ENCODE peak calls at places on chromosomes 5 and 9, in seven cellular contexts. One of them, this sample, is unnamed.

GRCh38 chr5:143874312-143874711 is 62.4 kb downstream of the HMHB1 start:
- DNase-seq in foreskin fibroblast: peak; percentile 62
- DNase-seq in fibroblast of the aortic adventitia: no peak
- DNase-seq in astrocyte: peak; percentile 55
- DNase-seq in H9: no peak
- DNase-seq in HFFc6: peak; percentile 48
- DNase-seq in breast epithelium: no peak
- DNase-seq in this sample: no peak

GRCh38 chr5:92548351-92548750 is 1032.7 kb downstream of the NR2F1-AS1 start:
- DNase-seq in foreskin fibroblast: peak; percentile 45
- DNase-seq in fibroblast of the aortic adventitia: peak; percentile 90
- DNase-seq in astrocyte: peak; percentile 88
- DNase-seq in H9: no peak
- DNase-seq in HFFc6: no peak
- DNase-seq in breast epithelium: no peak
- DNase-seq in this sample: no peak

GRCh38 chr9:3880851-3881250 is 355.1 kb upstream of the RFX3 start:
- DNase-seq in foreskin fibroblast: peak; percentile 74
- DNase-seq in fibroblast of the aortic adventitia: peak; percentile 93
- DNase-seq in astrocyte: peak; percentile 99
- DNase-seq in H9: no peak
- DNase-seq in HFFc6: peak; percentile 65
- DNase-seq in breast epithelium: no peak
- DNase-seq in this sample: no peak

GRCh38 chr5:149581192-149581861 is at the start of gene ARHGEF37:
- DNase-seq in foreskin fibroblast: no peak
- DNase-seq in fibroblast of the aortic adventitia: peak; percentile 64
- DNase-seq in astrocyte: no peak
- DNase-seq in H9: peak; percentile 55
- DNase-seq in HFFc6: peak; percentile 23
- DNase-seq in breast epithelium: peak; percentile 94
- DNase-seq in this sample: peak; percentile 34

GRCh38 chr9:34197756-34198711 is 19.2 kb downstream of the UBAP1 start:
- DNase-seq in foreskin fibroblast: no peak
- DNase-seq in fibroblast of the aortic adventitia: no peak
- DNase-seq in astrocyte: no peak
- DNase-seq in H9: peak; percentile 90
- DNase-seq in HFFc6: no peak
- DNase-seq in breast epithelium: no peak
- DNase-seq in this sample: no peak

GRCh38 chr9:96302021-96302420 is at the start of gene HSD17B3:
- DNase-seq in foreskin fibroblast: no peak
- DNase-seq in fibroblast of the aortic adventitia: no peak
- DNase-seq in astrocyte: peak; percentile 11
- DNase-seq in H9: no peak
- DNase-seq in HFFc6: no peak
- DNase-seq in breast epithelium: no peak
- DNase-seq in this sample: no peak

GRCh38 chr9:132562313-132562588 is 20.2 kb upstream of the BARHL1 start:
- DNase-seq in foreskin fibroblast: no peak
- DNase-seq in fibroblast of the aortic adventitia: no peak
- DNase-seq in astrocyte: no peak
- DNase-seq in H9: no peak
- DNase-seq in HFFc6: no peak
- DNase-seq in breast epithelium: no peak
- DNase-seq in this sample: no peak

GRCh38 chr9:5851445-5851844 is 18.5 kb upstream of the ERMP1 start:
- DNase-seq in foreskin fibroblast: peak; percentile 76
- DNase-seq in fibroblast of the aortic adventitia: peak; percentile 63
- DNase-seq in astrocyte: peak; percentile 45
- DNase-seq in H9: no peak
- DNase-seq in HFFc6: peak; percentile 43
- DNase-seq in breast epithelium: no peak
- DNase-seq in this sample: no peak

GRCh38 chr5:157108961-157109360 is at the start of gene HAVCR2:
- DNase-seq in foreskin fibroblast: no peak
- DNase-seq in fibroblast of the aortic adventitia: no peak
- DNase-seq in astrocyte: no peak
- DNase-seq in H9: no peak
- DNase-seq in HFFc6: no peak
- DNase-seq in breast epithelium: no peak
- DNase-seq in this sample: no peak

GRCh38 chr5:67490543-67491321 is 294.1 kb upstream of the CD180 start:
- DNase-seq in foreskin fibroblast: no peak
- DNase-seq in fibroblast of the aortic adventitia: peak; percentile 2
- DNase-seq in astrocyte: peak; percentile 22
- DNase-seq in H9: no peak
- DNase-seq in HFFc6: no peak
- DNase-seq in breast epithelium: no peak
- DNase-seq in this sample: no peak

GRCh38 chr9:109401990-109402318 is 81.1 kb upstream of the EPB41L4B start:
- DNase-seq in foreskin fibroblast: no peak
- DNase-seq in fibroblast of the aortic adventitia: no peak
- DNase-seq in astrocyte: no peak
- DNase-seq in H9: no peak
- DNase-seq in HFFc6: no peak
- DNase-seq in breast epithelium: no peak
- DNase-seq in this sample: no peak

GRCh38 chr5:170154744-170155143 is 49.0 kb downstream of the FOXI1 start:
- DNase-seq in foreskin fibroblast: no peak
- DNase-seq in fibroblast of the aortic adventitia: no peak
- DNase-seq in astrocyte: no peak
- DNase-seq in H9: no peak
- DNase-seq in HFFc6: no peak
- DNase-seq in breast epithelium: no peak
- DNase-seq in this sample: no peak

GRCh38 chr5:115932991-115933390 is 29.3 kb upstream of the LVRN start:
- DNase-seq in foreskin fibroblast: no peak
- DNase-seq in fibroblast of the aortic adventitia: no peak
- DNase-seq in astrocyte: peak; percentile 14
- DNase-seq in H9: no peak
- DNase-seq in HFFc6: no peak
- DNase-seq in breast epithelium: no peak
- DNase-seq in this sample: no peak

GRCh38 chr9:16344343-16344742 is 526.1 kb downstream of the BNC2 start:
- DNase-seq in foreskin fibroblast: peak; percentile 54
- DNase-seq in fibroblast of the aortic adventitia: peak; percentile 96
- DNase-seq in astrocyte: peak; percentile 99
- DNase-seq in H9: no peak
- DNase-seq in HFFc6: peak; percentile 61
- DNase-seq in breast epithelium: no peak
- DNase-seq in this sample: no peak

GRCh38 chr5:143008809-143009521 is 238.8 kb downstream of the ARHGAP26 start:
- DNase-seq in foreskin fibroblast: peak; percentile 88
- DNase-seq in fibroblast of the aortic adventitia: peak; percentile 90
- DNase-seq in astrocyte: peak; percentile 99
- DNase-seq in H9: no peak
- DNase-seq in HFFc6: peak; percentile 97
- DNase-seq in breast epithelium: no peak
- DNase-seq in this sample: no peak

GRCh38 chr5:56481147-56481997 is 248.2 kb upstream of the ANKRD55 start:
- DNase-seq in foreskin fibroblast: no peak
- DNase-seq in fibroblast of the aortic adventitia: peak; percentile 30
- DNase-seq in astrocyte: no peak
- DNase-seq in H9: peak; percentile 55
- DNase-seq in HFFc6: no peak
- DNase-seq in breast epithelium: no peak
- DNase-seq in this sample: peak; percentile 41

GRCh38 chr5:14557840-14558239 is 23.8 kb upstream of the OTULINL start:
- DNase-seq in foreskin fibroblast: no peak
- DNase-seq in fibroblast of the aortic adventitia: no peak
- DNase-seq in astrocyte: no peak
- DNase-seq in H9: no peak
- DNase-seq in HFFc6: no peak
- DNase-seq in breast epithelium: no peak
- DNase-seq in this sample: no peak

GRCh38 chr9:127886401-127886972 is 9.0 kb upstream of the AK1 start:
- DNase-seq in foreskin fibroblast: no peak
- DNase-seq in fibroblast of the aortic adventitia: no peak
- DNase-seq in astrocyte: no peak
- DNase-seq in H9: no peak
- DNase-seq in HFFc6: no peak
- DNase-seq in breast epithelium: no peak
- DNase-seq in this sample: no peak

DNA sequence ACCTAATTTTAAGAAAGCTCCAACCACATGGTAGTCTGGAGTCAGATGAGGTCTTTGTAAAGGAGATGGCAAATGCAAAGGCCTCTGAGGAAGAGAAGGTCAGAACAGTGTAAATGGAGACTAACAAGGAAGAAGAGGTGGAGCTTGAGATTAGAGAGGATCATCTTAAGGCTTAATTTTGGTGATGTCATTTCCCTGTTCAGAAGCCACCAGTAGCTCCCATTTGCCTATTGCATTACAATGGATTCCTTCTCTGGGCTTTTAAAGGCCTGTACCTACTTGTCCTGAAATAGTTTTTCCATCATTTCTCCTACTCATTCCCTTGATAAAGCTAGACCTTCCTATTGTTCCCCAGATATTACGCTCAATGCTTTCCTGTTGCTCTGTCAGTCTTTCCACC is 16.1 kb downstream of the PCSK5 start:
- DNase-seq in foreskin fibroblast: no peak
- DNase-seq in fibroblast of the aortic adventitia: no peak
- DNase-seq in astrocyte: no peak
- DNase-seq in H9: no peak
- DNase-seq in HFFc6: no peak
- DNase-seq in breast epithelium: no peak
- DNase-seq in this sample: no peak
- TF ChIP-seq CTCF in foreskin fibroblast: no peak
- TF ChIP-seq CTCF in fibroblast of the aortic adventitia: no peak
- TF ChIP-seq CTCF in astrocyte: no peak
- TF ChIP-seq CTCF in H9: no peak
- TF ChIP-seq CTCF in HFFc6: no peak
- TF ChIP-seq CTCF in breast epithelium: no peak
- TF ChIP-seq CTCF in this sample: no peak

GRCh38 chr9:129874261-129875101 is 39.2 kb downstream of the USP20 start:
- DNase-seq in foreskin fibroblast: no peak
- DNase-seq in fibroblast of the aortic adventitia: no peak
- DNase-seq in astrocyte: no peak
- DNase-seq in H9: no peak
- DNase-seq in HFFc6: no peak
- DNase-seq in breast epithelium: no peak
- DNase-seq in this sample: no peak

GRCh38 chr9:129873563-129873962 is 38.3 kb downstream of the USP20 start:
- DNase-seq in foreskin fibroblast: no peak
- DNase-seq in fibroblast of the aortic adventitia: no peak
- DNase-seq in astrocyte: no peak
- DNase-seq in H9: peak; percentile 29
- DNase-seq in HFFc6: no peak
- DNase-seq in breast epithelium: no peak
- DNase-seq in this sample: no peak

GRCh38 chr9:129876815-129877214 is 41.6 kb downstream of the USP20 start:
- DNase-seq in foreskin fibroblast: no peak
- DNase-seq in fibroblast of the aortic adventitia: no peak
- DNase-seq in astrocyte: no peak
- DNase-seq in H9: no peak
- DNase-seq in HFFc6: no peak
- DNase-seq in breast epithelium: no peak
- DNase-seq in this sample: no peak

GRCh38 chr9:129875687-129876395 is 40.6 kb downstream of the USP20 start:
- DNase-seq in foreskin fibroblast: peak; percentile 32
- DNase-seq in fibroblast of the aortic adventitia: no peak
- DNase-seq in astrocyte: no peak
- DNase-seq in H9: peak; percentile 20
- DNase-seq in HFFc6: no peak
- DNase-seq in breast epithelium: no peak
- DNase-seq in this sample: no peak

GRCh38 chr9:129875181-129875611 is 39.9 kb downstream of the USP20 start:
- DNase-seq in foreskin fibroblast: no peak
- DNase-seq in fibroblast of the aortic adventitia: no peak
- DNase-seq in astrocyte: no peak
- DNase-seq in H9: peak; percentile 58
- DNase-seq in HFFc6: no peak
- DNase-seq in breast epithelium: no peak
- DNase-seq in this sample: no peak
- TF ChIP-seq CTCF in foreskin fibroblast: peak; percentile 13
- TF ChIP-seq CTCF in fibroblast of the aortic adventitia: no peak
- TF ChIP-seq CTCF in astrocyte: no peak
- TF ChIP-seq CTCF in H9: peak; percentile 49
- TF ChIP-seq CTCF in HFFc6: peak; percentile 59
- TF ChIP-seq CTCF in breast epithelium: no peak
- TF ChIP-seq CTCF in this sample: no peak

DNA sequence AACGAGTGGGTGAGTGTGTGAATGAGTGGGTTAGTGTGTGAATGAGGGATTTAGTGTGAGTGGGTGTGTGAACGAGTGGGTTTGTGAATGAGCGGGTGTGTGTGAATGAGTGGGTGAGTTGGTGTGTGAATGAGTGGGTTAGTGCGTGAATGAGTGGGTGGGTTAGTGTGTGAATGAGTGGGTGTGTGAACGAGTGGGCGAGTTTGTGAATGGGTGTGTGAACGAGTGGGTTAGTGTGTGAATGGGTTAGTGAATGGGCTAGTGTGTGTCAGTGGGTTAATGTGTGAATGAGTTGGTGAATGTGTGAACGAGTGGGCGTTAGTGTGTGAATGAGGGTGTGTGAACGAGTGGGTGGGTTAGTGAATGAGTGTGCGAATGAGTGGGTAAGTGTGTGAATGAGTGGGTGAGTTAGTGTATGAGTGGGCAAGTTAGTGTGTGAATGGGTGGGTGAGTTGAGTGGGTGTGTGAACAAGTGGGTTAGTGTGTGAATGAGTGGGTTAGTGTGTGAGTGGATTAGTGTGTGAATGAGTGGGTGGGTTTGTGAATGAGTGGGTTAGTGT is 39.6 kb downstream of the NKD2 start:
- DNase-seq in foreskin fibroblast: no peak
- DNase-seq in fibroblast of the aortic adventitia: no peak
- DNase-seq in astrocyte: no peak
- DNase-seq in H9: no peak
- DNase-seq in HFFc6: no peak
- DNase-seq in breast epithelium: no peak
- DNase-seq in this sample: no peak
- TF ChIP-seq CTCF in foreskin fibroblast: no peak
- TF ChIP-seq CTCF in fibroblast of the aortic adventitia: no peak
- TF ChIP-seq CTCF in astrocyte: no peak
- TF ChIP-seq CTCF in H9: no peak
- TF ChIP-seq CTCF in HFFc6: no peak
- TF ChIP-seq CTCF in breast epithelium: no peak
- TF ChIP-seq CTCF in this sample: no peak

GRCh38 chr9:93325307-93326035 is 126.0 kb upstream of the FAM120A start:
- DNase-seq in foreskin fibroblast: no peak
- DNase-seq in fibroblast of the aortic adventitia: no peak
- DNase-seq in astrocyte: no peak
- DNase-seq in H9: no peak
- DNase-seq in HFFc6: no peak
- DNase-seq in breast epithelium: no peak
- DNase-seq in this sample: no peak

GRCh38 chr9:93326056-93326455 is 125.4 kb upstream of the FAM120A start:
- DNase-seq in foreskin fibroblast: no peak
- DNase-seq in fibroblast of the aortic adventitia: no peak
- DNase-seq in astrocyte: no peak
- DNase-seq in H9: no peak
- DNase-seq in HFFc6: no peak
- DNase-seq in breast epithelium: no peak
- DNase-seq in this sample: no peak

GRCh38 chr9:93321220-93321610 is 130.3 kb upstream of the FAM120A start:
- DNase-seq in foreskin fibroblast: no peak
- DNase-seq in fibroblast of the aortic adventitia: no peak
- DNase-seq in astrocyte: no peak
- DNase-seq in H9: no peak
- DNase-seq in HFFc6: no peak
- DNase-seq in breast epithelium: no peak
- DNase-seq in this sample: no peak

GRCh38 chr9:93326654-93327053 is 124.8 kb upstream of the FAM120A start:
- DNase-seq in foreskin fibroblast: no peak
- DNase-seq in fibroblast of the aortic adventitia: no peak
- DNase-seq in astrocyte: no peak
- DNase-seq in H9: no peak
- DNase-seq in HFFc6: no peak
- DNase-seq in breast epithelium: no peak
- DNase-seq in this sample: no peak

GRCh38 chr9:93324191-93324834 is 127.2 kb upstream of the FAM120A start:
- DNase-seq in foreskin fibroblast: no peak
- DNase-seq in fibroblast of the aortic adventitia: no peak
- DNase-seq in astrocyte: no peak
- DNase-seq in H9: peak; percentile 49
- DNase-seq in HFFc6: no peak
- DNase-seq in breast epithelium: no peak
- DNase-seq in this sample: no peak
- TF ChIP-seq CTCF in foreskin fibroblast: no peak
- TF ChIP-seq CTCF in fibroblast of the aortic adventitia: no peak
- TF ChIP-seq CTCF in astrocyte: no peak
- TF ChIP-seq CTCF in H9: peak; percentile 39
- TF ChIP-seq CTCF in HFFc6: no peak
- TF ChIP-seq CTCF in breast epithelium: no peak
- TF ChIP-seq CTCF in this sample: no peak